ENCODE peak calls at places on chromosomes 2 and 18, in seven cellular contexts. C, V, S, Z, B, P and N are unnamed samples.

GRCh38 chr2:10920764-10921468 is 9.2 kb downstream of the KCNF1 start:
- DNase-seq in C (no peak), V (no peak), S (no peak), Z (no peak), B (no peak), P (no peak), N (no peak)

GRCh38 chr2:84257871-84258270 is 201.2 kb downstream of the SUCLG1 start:
- DNase-seq in C (no peak), V (no peak), S (no peak), Z (no peak), B (no peak), P (no peak), N (no peak)

GRCh38 chr2:178455947-178456346 is 4.8 kb downstream of the PJVK start:
- DNase-seq in C (no peak), V (no peak), S (no peak), Z (no peak), B (no peak), P (no peak), N (no peak)

GRCh38 chr2:11955314-11955713 is 208.9 kb downstream of the LPIN1 start:
- DNase-seq in C (no peak), V (peak; percentile 10), S (no peak), Z (no peak), B (no peak), P (no peak), N (no peak)

GRCh38 chr2:162297925-162298552 is 20.4 kb downstream of the IFIH1 start:
- DNase-seq in C (no peak), V (peak; percentile 88), S (peak; percentile 83), Z (peak; percentile 28), B (no peak), P (peak; percentile 78), N (peak; percentile 18)

GRCh38 chr2:62661263-62661635 is 44.3 kb upstream of the EHBP1 start:
- DNase-seq in C (no peak), V (no peak), S (no peak), Z (no peak), B (no peak), P (no peak), N (no peak)

GRCh38 chr18:7038330-7038846 is 79.2 kb downstream of the LAMA1 start:
- DNase-seq in C (peak; percentile 5), V (peak; percentile 66), S (peak; percentile 46), Z (peak; percentile 82), B (no peak), P (peak; percentile 62), N (peak; percentile 98)

GRCh38 chr18:3117493-3118192 is 102.1 kb downstream of the MYOM1 start:
- DNase-seq in C (no peak), V (peak; percentile 51), S (no peak), Z (no peak), B (no peak), P (peak; percentile 67), N (no peak)

GRCh38 chr2:120344214-120344990 is 1.5 kb upstream of the INHBB start:
- DNase-seq in C (no peak), V (no peak), S (no peak), Z (no peak), B (no peak), P (peak; percentile 33), N (no peak)

GRCh38 chr2:9895669-9896068 is 52.4 kb downstream of the TAF1B start:
- DNase-seq in C (no peak), V (no peak), S (no peak), Z (no peak), B (no peak), P (no peak), N (no peak)

GRCh38 chr2:42748846-42749245 is 15.1 kb downstream of the OXER1 start:
- DNase-seq in C (no peak), V (no peak), S (no peak), Z (no peak), B (no peak), P (no peak), N (no peak)

GRCh38 chr2:27209621-27210401 is 2.0 kb upstream of the ATRAID start:
- DNase-seq in C (no peak), V (no peak), S (no peak), Z (no peak), B (no peak), P (no peak), N (no peak)

GRCh38 chr18:25826823-25827617 is 263.4 kb downstream of the SS18 start:
- DNase-seq in C (no peak), V (no peak), S (no peak), Z (no peak), B (no peak), P (no peak), N (no peak)

GRCh38 chr2:134448650-134449049 is 194.8 kb downstream of the MGAT5 start:
- DNase-seq in C (no peak), V (no peak), S (no peak), Z (no peak), B (no peak), P (no peak), N (no peak)

GRCh38 chr2:133953524-133953923 is 300.3 kb upstream of the MGAT5 start:
- DNase-seq in C (no peak), V (no peak), S (no peak), Z (no peak), B (no peak), P (no peak), N (no peak)

GRCh38 chr2:233248999-233249398 is 2.5 kb upstream of the ATG16L1 start:
- DNase-seq in C (no peak), V (peak; percentile 8), S (no peak), Z (no peak), B (no peak), P (no peak), N (no peak)

GRCh38 chr2:224324604-224325003 is 77.3 kb downstream of the FAM124B start:
- DNase-seq in C (no peak), V (no peak), S (no peak), Z (no peak), B (no peak), P (no peak), N (no peak)

GRCh38 chr2:224319756-224320155 is 82.2 kb downstream of the FAM124B start:
- DNase-seq in C (no peak), V (no peak), S (no peak), Z (no peak), B (no peak), P (no peak), N (no peak)
- H3K4me3 ChIP-seq in C (no peak overlapping the region), V (no peak overlapping the region), S (no peak overlapping the region), Z (no peak overlapping the region), B (no peak overlapping the region), P (no peak overlapping the region), N (no peak overlapping the region)

DNA sequence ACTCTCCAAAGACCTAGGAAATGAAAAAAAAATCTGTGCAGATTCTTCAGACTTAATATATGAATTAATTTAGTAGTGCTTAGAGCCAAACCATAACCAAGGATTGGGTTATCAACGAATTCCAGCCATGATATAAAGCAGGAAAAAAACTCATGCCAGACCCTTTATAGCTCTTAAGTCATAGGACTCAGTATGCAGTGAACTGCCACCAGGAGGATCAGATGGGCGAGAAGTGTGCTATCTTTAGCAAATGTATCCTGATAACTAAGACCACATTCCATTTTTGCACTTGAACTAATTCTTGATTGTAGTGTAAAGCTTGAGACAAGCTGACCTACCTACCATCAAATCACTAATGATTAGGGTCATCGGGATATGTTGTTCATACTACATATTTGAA is 178.1 kb downstream of the IKZF2 start:
- DNase-seq in C (no peak), V (no peak), S (no peak), Z (no peak), B (no peak), P (no peak), N (no peak)
- TF ChIP-seq CTCF in C (no peak), V (no peak), S (peak; percentile 9), Z (no peak), B (no peak), P (no peak), N (no peak)

DNA sequence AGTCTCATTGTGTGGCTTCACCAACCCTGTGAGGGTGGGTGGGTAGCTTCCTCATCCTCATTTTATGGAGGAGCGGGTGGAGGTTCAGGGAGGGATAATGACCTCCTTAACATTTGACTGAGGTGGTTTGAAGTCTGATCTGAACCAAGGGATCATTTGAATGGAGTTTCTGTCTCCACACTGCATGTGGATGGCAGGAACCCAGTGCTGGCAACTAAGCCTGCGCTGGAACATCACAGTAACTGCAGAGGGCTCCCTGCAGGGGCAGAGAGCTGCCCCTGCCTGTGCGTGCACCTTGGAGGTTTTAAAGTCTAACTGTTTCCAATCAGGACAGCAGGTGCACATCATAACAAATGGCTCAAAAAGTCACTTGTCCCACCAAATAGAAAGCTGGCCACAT is 3.3 kb downstream of the AGAP1 start:
- DNase-seq in C (no peak), V (no peak), S (no peak), Z (no peak), B (no peak), P (no peak), N (no peak)
- H3K4me3 ChIP-seq in C (no peak overlapping the region), V (no peak overlapping the region), S (no peak overlapping the region), Z (no peak overlapping the region), B (no peak overlapping the region), P (no peak overlapping the region), N (no peak overlapping the region)

DNA sequence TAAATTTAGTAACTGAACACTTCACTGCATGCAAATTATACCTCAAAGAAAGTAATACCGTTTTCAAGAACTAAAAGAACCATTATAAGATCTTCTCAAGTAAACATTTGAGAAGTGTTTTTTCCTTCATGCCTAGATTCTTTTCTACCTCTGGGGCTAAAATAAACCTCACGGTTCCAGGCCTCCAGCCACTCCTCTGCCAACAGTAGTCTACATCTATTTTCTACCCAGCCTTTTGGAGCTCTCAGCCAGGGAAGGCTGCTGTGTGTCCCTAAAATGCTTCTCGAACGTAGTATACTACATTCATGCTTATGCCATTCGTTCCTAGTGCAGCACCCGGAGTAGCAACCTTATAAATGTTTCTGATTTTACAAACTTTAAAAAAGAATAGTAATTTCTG is 219.7 kb downstream of the AFF3 start:
- DNase-seq in C (no peak), V (no peak), S (no peak), Z (no peak), B (no peak), P (no peak), N (no peak)
- TF ChIP-seq CTCF in C (no peak), V (no peak), S (no peak), Z (no peak), B (no peak), P (no peak), N (no peak)

DNA sequence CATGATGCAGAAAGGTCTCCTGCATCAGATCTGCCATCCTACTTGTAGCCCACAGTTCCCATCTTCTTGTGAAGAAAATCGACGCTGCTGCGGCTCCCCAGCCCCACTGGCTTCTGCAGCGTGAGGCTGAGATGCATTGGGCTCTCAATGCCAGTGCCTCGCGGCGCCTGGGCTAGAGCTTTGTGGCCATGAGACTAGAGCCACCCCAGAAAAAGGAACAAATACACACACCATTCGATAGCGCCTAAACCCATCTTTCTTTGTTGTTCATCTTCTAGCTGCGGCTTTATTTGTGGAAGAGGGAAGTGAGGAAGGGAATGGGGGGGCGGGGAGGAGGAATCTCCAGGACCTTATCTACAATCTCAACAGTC is 2.7 kb downstream of the NOL4 start:
- DNase-seq in C (no peak), V (no peak), S (no peak), Z (no peak), B (no peak), P (no peak), N (no peak)
- H3K4me3 ChIP-seq in C (peak overlapping the region; percentile 39), V (no peak overlapping the region), S (peak overlapping the region; percentile 45), Z (peak overlapping the region; percentile 48), B (peak overlapping the region; percentile 43), P (no peak overlapping the region), N (peak overlapping the region; percentile 53)